ENCODE peak calls at places on chromosomes 3 and 15, in nine cellular contexts. One of them, this sample, is unnamed.

GRCh38 chr15:50256188-50257041 is 9.1 kb downstream of the HDC start:
- DNase-seq in thoracic aorta: no peak
- DNase-seq in CD4-positive, alpha-beta T cell: no peak
- DNase-seq in cardiac muscle cell: peak; percentile 59
- DNase-seq in esophagus squamous epithelium: no peak
- DNase-seq in tibial artery: no peak
- DNase-seq in B cell: no peak
- DNase-seq in neural crest cell: no peak
- DNase-seq in foreskin keratinocyte: peak; percentile 46
- DNase-seq in this sample: no peak

GRCh38 chr3:37912052-37912733 is 50.5 kb downstream of the CTDSPL start:
- DNase-seq in thoracic aorta: no peak
- DNase-seq in CD4-positive, alpha-beta T cell: no peak
- DNase-seq in cardiac muscle cell: no peak
- DNase-seq in esophagus squamous epithelium: no peak
- DNase-seq in tibial artery: no peak
- DNase-seq in B cell: no peak
- DNase-seq in neural crest cell: no peak
- DNase-seq in foreskin keratinocyte: peak; percentile 45
- DNase-seq in this sample: no peak

GRCh38 chr3:9944271-9944670 is 7.9 kb downstream of the PRRT3 start:
- DNase-seq in thoracic aorta: no peak
- DNase-seq in CD4-positive, alpha-beta T cell: no peak
- DNase-seq in cardiac muscle cell: no peak
- DNase-seq in esophagus squamous epithelium: no peak
- DNase-seq in tibial artery: no peak
- DNase-seq in B cell: no peak
- DNase-seq in neural crest cell: no peak
- DNase-seq in foreskin keratinocyte: no peak
- DNase-seq in this sample: no peak

GRCh38 chr3:4985330-4986174 is 6.3 kb downstream of the BHLHE40 start:
- DNase-seq in thoracic aorta: no peak
- DNase-seq in CD4-positive, alpha-beta T cell: no peak
- DNase-seq in cardiac muscle cell: peak; percentile 61
- DNase-seq in esophagus squamous epithelium: no peak
- DNase-seq in tibial artery: peak; percentile 74
- DNase-seq in B cell: no peak
- DNase-seq in neural crest cell: no peak
- DNase-seq in foreskin keratinocyte: peak; percentile 91
- DNase-seq in this sample: no peak

GRCh38 chr3:124791639-124792111 is 61.4 kb downstream of the UMPS start:
- DNase-seq in thoracic aorta: no peak
- DNase-seq in CD4-positive, alpha-beta T cell: no peak
- DNase-seq in cardiac muscle cell: peak; percentile 92
- DNase-seq in esophagus squamous epithelium: no peak
- DNase-seq in tibial artery: peak; percentile 83
- DNase-seq in B cell: no peak
- DNase-seq in neural crest cell: no peak
- DNase-seq in foreskin keratinocyte: peak; percentile 54
- DNase-seq in this sample: no peak

GRCh38 chr15:29822685-29823459 is 604 bp upstream of the TJP1 start:
- DNase-seq in thoracic aorta: peak; percentile 48
- DNase-seq in CD4-positive, alpha-beta T cell: peak; percentile 8
- DNase-seq in cardiac muscle cell: peak; percentile 71
- DNase-seq in esophagus squamous epithelium: no peak
- DNase-seq in tibial artery: peak; percentile 93
- DNase-seq in B cell: no peak
- DNase-seq in neural crest cell: no peak
- DNase-seq in foreskin keratinocyte: peak; percentile 72
- DNase-seq in this sample: no peak

GRCh38 chr3:4835616-4836043 is 143.6 kb upstream of the BHLHE40 start:
- DNase-seq in thoracic aorta: no peak
- DNase-seq in CD4-positive, alpha-beta T cell: no peak
- DNase-seq in cardiac muscle cell: peak; percentile 33
- DNase-seq in esophagus squamous epithelium: no peak
- DNase-seq in tibial artery: no peak
- DNase-seq in B cell: no peak
- DNase-seq in neural crest cell: no peak
- DNase-seq in foreskin keratinocyte: peak; percentile 73
- DNase-seq in this sample: no peak

GRCh38 chr15:40846846-40847224 is 3.0 kb downstream of the SPINT1 start:
- DNase-seq in thoracic aorta: no peak
- DNase-seq in CD4-positive, alpha-beta T cell: no peak
- DNase-seq in cardiac muscle cell: no peak
- DNase-seq in esophagus squamous epithelium: no peak
- DNase-seq in tibial artery: no peak
- DNase-seq in B cell: no peak
- DNase-seq in neural crest cell: no peak
- DNase-seq in foreskin keratinocyte: no peak
- DNase-seq in this sample: no peak

GRCh38 chr3:171804618-171805389 is 5.5 kb downstream of the PLD1 start:
- DNase-seq in thoracic aorta: no peak
- DNase-seq in CD4-positive, alpha-beta T cell: no peak
- DNase-seq in cardiac muscle cell: peak; percentile 68
- DNase-seq in esophagus squamous epithelium: no peak
- DNase-seq in tibial artery: no peak
- DNase-seq in B cell: no peak
- DNase-seq in neural crest cell: no peak
- DNase-seq in foreskin keratinocyte: no peak
- DNase-seq in this sample: no peak

GRCh38 chr3:13673207-13673606 is 124.3 kb downstream of the FBLN2 start:
- DNase-seq in thoracic aorta: no peak
- DNase-seq in CD4-positive, alpha-beta T cell: no peak
- DNase-seq in cardiac muscle cell: no peak
- DNase-seq in esophagus squamous epithelium: no peak
- DNase-seq in tibial artery: no peak
- DNase-seq in B cell: no peak
- DNase-seq in neural crest cell: no peak
- DNase-seq in foreskin keratinocyte: no peak
- DNase-seq in this sample: no peak

GRCh38 chr15:82952156-82953081 is at the start of gene HOMER2:
- DNase-seq in thoracic aorta: no peak
- DNase-seq in CD4-positive, alpha-beta T cell: no peak
- DNase-seq in cardiac muscle cell: peak; percentile 24
- DNase-seq in esophagus squamous epithelium: no peak
- DNase-seq in tibial artery: no peak
- DNase-seq in B cell: no peak
- DNase-seq in neural crest cell: peak; percentile 8
- DNase-seq in foreskin keratinocyte: no peak
- DNase-seq in this sample: peak; percentile 57

GRCh38 chr3:11624704-11625375 is 18.9 kb downstream of the VGLL4 start:
- DNase-seq in thoracic aorta: no peak
- DNase-seq in CD4-positive, alpha-beta T cell: no peak
- DNase-seq in cardiac muscle cell: no peak
- DNase-seq in esophagus squamous epithelium: no peak
- DNase-seq in tibial artery: no peak
- DNase-seq in B cell: no peak
- DNase-seq in neural crest cell: no peak
- DNase-seq in foreskin keratinocyte: no peak
- DNase-seq in this sample: no peak

DNA sequence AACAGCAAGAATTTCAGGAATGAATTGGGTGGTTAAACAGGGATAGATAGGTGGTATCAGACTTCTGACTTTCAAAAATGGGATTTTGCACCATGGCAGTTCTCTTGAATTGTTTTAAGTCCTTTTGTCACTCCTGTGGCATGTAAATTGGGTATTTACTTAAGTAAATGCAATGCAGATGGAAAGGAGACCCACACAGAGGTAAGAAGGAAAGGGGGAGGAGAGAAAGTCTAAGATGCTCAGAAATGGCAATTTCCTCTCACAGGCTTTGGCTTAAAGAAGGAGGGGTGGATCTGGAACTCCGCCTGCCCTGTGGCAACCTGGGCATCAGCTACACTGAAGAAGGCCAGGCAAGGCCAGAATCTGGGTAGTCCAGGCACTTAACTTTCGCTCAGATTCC is 197.1 kb upstream of the UBE2E1 start:
- DNase-seq in thoracic aorta: no peak
- DNase-seq in CD4-positive, alpha-beta T cell: no peak
- DNase-seq in cardiac muscle cell: no peak
- DNase-seq in esophagus squamous epithelium: no peak
- DNase-seq in tibial artery: no peak
- DNase-seq in B cell: no peak
- DNase-seq in neural crest cell: no peak
- DNase-seq in foreskin keratinocyte: no peak
- DNase-seq in this sample: no peak
- TF ChIP-seq CTCF in thoracic aorta: no peak
- TF ChIP-seq CTCF in CD4-positive, alpha-beta T cell: no peak
- TF ChIP-seq CTCF in cardiac muscle cell: no peak
- TF ChIP-seq CTCF in esophagus squamous epithelium: no peak
- TF ChIP-seq CTCF in tibial artery: no peak
- TF ChIP-seq CTCF in B cell: no peak
- TF ChIP-seq CTCF in neural crest cell: no peak
- TF ChIP-seq CTCF in foreskin keratinocyte: no peak
- TF ChIP-seq CTCF in this sample: no peak

DNA sequence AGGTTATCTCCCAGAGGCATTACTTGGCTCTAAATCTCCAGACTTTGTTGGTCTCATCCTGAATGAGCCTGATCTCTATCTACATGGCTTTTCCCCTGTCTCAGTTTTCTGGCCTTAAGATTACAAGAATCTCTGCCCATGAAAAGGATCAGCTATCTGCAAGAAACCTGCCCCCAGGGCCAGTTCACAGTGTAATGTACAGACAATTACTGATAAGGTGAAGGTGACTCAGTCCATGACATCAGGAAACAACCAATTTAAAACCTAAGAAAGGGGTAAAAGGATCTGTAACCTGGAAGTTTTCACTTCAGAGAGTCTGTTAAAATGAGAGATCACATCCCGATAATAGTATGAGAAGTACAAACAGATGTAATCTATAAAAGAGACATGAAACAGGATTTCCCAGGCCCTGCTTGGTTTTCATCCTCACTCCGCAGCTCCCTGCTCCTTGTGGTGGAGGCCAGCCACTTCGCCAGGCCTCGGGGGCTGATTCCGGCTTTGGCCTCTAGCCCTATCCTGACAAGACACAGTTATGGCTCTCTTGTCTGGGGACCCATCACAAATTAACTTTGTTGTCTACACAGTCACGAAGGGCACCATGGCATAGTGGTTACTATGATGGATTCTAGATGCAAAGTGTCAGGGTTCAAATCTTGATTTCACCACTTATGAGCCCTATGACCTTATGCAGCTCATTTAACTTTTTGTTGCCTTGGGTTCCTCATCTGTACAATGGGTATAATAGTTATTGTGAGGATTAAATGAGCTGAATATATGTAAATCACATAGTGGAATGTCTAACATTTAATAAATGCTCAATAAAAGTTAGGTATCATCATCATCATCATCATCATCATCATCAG is 137.0 kb downstream of the THSD4 start:
- DNase-seq in thoracic aorta: no peak
- DNase-seq in CD4-positive, alpha-beta T cell: no peak
- DNase-seq in cardiac muscle cell: peak; percentile 59
- DNase-seq in esophagus squamous epithelium: no peak
- DNase-seq in tibial artery: no peak
- DNase-seq in B cell: no peak
- DNase-seq in neural crest cell: no peak
- DNase-seq in foreskin keratinocyte: peak; percentile 67
- DNase-seq in this sample: no peak
- TF ChIP-seq CTCF in thoracic aorta: no peak
- TF ChIP-seq CTCF in CD4-positive, alpha-beta T cell: no peak
- TF ChIP-seq CTCF in cardiac muscle cell: no peak
- TF ChIP-seq CTCF in esophagus squamous epithelium: no peak
- TF ChIP-seq CTCF in tibial artery: no peak
- TF ChIP-seq CTCF in B cell: no peak
- TF ChIP-seq CTCF in neural crest cell: no peak
- TF ChIP-seq CTCF in foreskin keratinocyte: no peak
- TF ChIP-seq CTCF in this sample: no peak

DNA sequence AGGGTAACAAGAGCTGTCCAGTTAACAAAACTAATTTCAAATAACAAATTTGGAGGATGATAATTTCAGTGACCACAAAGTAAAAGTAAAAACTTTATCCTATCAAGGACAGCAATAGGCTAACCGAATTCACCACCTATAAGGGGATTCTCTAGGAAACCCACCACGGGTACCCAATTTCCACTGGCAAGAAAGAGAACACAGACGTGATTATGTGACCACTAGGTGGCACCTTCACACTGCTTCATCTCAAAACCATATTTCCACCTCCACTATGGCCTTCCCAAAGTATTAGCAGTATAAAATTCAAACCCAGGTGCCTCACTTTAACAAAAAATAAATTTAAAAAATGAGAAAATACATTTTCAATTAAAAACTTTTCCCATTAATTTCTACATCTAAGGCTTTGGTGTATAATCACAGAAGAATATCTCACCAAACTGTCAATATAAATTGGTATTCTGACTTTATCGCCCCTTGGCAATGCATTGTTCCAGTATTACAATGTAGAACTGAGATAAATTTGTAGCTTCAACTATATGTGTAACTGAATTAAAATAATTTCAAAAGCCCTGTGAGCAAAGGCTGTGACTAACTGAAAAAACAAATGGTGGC is 96.5 kb downstream of the FSIP1 start:
- DNase-seq in thoracic aorta: no peak
- DNase-seq in CD4-positive, alpha-beta T cell: no peak
- DNase-seq in cardiac muscle cell: peak; percentile 78
- DNase-seq in esophagus squamous epithelium: no peak
- DNase-seq in tibial artery: no peak
- DNase-seq in B cell: no peak
- DNase-seq in neural crest cell: peak; percentile 42
- DNase-seq in foreskin keratinocyte: peak; percentile 33
- DNase-seq in this sample: no peak
- TF ChIP-seq CTCF in thoracic aorta: peak; percentile 73
- TF ChIP-seq CTCF in CD4-positive, alpha-beta T cell: peak; percentile 94
- TF ChIP-seq CTCF in cardiac muscle cell: peak; percentile 66
- TF ChIP-seq CTCF in esophagus squamous epithelium: peak; percentile 80
- TF ChIP-seq CTCF in tibial artery: peak; percentile 80
- TF ChIP-seq CTCF in B cell: peak; percentile 92
- TF ChIP-seq CTCF in neural crest cell: peak; percentile 92
- TF ChIP-seq CTCF in foreskin keratinocyte: peak; percentile 87
- TF ChIP-seq CTCF in this sample: peak; percentile 70

GRCh38 chr15:69608661-69609060 is 156.0 kb downstream of the RPLP1 start:
- DNase-seq in thoracic aorta: no peak
- DNase-seq in CD4-positive, alpha-beta T cell: no peak
- DNase-seq in cardiac muscle cell: no peak
- DNase-seq in esophagus squamous epithelium: no peak
- DNase-seq in tibial artery: no peak
- DNase-seq in B cell: no peak
- DNase-seq in neural crest cell: no peak
- DNase-seq in foreskin keratinocyte: no peak
- DNase-seq in this sample: no peak

GRCh38 chr15:69609776-69610175 is 157.2 kb downstream of the RPLP1 start:
- DNase-seq in thoracic aorta: no peak
- DNase-seq in CD4-positive, alpha-beta T cell: no peak
- DNase-seq in cardiac muscle cell: no peak
- DNase-seq in esophagus squamous epithelium: no peak
- DNase-seq in tibial artery: no peak
- DNase-seq in B cell: no peak
- DNase-seq in neural crest cell: no peak
- DNase-seq in foreskin keratinocyte: no peak
- DNase-seq in this sample: no peak

GRCh38 chr15:69610858-69611257 is 158.2 kb downstream of the RPLP1 start:
- DNase-seq in thoracic aorta: no peak
- DNase-seq in CD4-positive, alpha-beta T cell: no peak
- DNase-seq in cardiac muscle cell: no peak
- DNase-seq in esophagus squamous epithelium: no peak
- DNase-seq in tibial artery: no peak
- DNase-seq in B cell: no peak
- DNase-seq in neural crest cell: no peak
- DNase-seq in foreskin keratinocyte: no peak
- DNase-seq in this sample: no peak

GRCh38 chr15:69610264-69610663 is 157.6 kb downstream of the RPLP1 start:
- DNase-seq in thoracic aorta: no peak
- DNase-seq in CD4-positive, alpha-beta T cell: no peak
- DNase-seq in cardiac muscle cell: peak; percentile 10
- DNase-seq in esophagus squamous epithelium: no peak
- DNase-seq in tibial artery: no peak
- DNase-seq in B cell: no peak
- DNase-seq in neural crest cell: no peak
- DNase-seq in foreskin keratinocyte: no peak
- DNase-seq in this sample: no peak

GRCh38 chr15:69609176-69609575 is 156.6 kb downstream of the RPLP1 start:
- DNase-seq in thoracic aorta: no peak
- DNase-seq in CD4-positive, alpha-beta T cell: no peak
- DNase-seq in cardiac muscle cell: peak; percentile 72
- DNase-seq in esophagus squamous epithelium: no peak
- DNase-seq in tibial artery: no peak
- DNase-seq in B cell: no peak
- DNase-seq in neural crest cell: no peak
- DNase-seq in foreskin keratinocyte: peak; percentile 2
- DNase-seq in this sample: no peak
- TF ChIP-seq CTCF in thoracic aorta: no peak
- TF ChIP-seq CTCF in CD4-positive, alpha-beta T cell: no peak
- TF ChIP-seq CTCF in cardiac muscle cell: no peak
- TF ChIP-seq CTCF in esophagus squamous epithelium: no peak
- TF ChIP-seq CTCF in tibial artery: no peak
- TF ChIP-seq CTCF in B cell: no peak
- TF ChIP-seq CTCF in neural crest cell: no peak
- TF ChIP-seq CTCF in foreskin keratinocyte: no peak
- TF ChIP-seq CTCF in this sample: no peak